ENCODE peak calls at places on chromosome 5, in six cellular contexts. G is stimulated activated CD8-positive, alpha-beta memory T cell treated with anti-CD3 and anti-CD28 coated beads, Interleukin-15, amount 100 ng/mL, for 24 hours; Q is HFFc6; S is activated CD8-positive, alpha-beta memory T cell treated with anti-CD3 and anti-CD28 coated beads, Interleukin-2, amount 50 U/mL, for 48 hours; A is stomach; P is NCI-H1436. F is an unnamed sample.

GRCh38 chr5:72021651-72022357 is 85.5 kb upstream of the MAP1B start:
- DNase-seq in G (no peak), Q (no peak), S (no peak), A (no peak), P (no peak), F (no peak)

GRCh38 chr5:136772541-136772940 is 407.2 kb upstream of the TRPC7 start:
- DNase-seq in G (no peak), Q (no peak), S (no peak), A (no peak), P (no peak), F (no peak)

GRCh38 chr5:151281001-151281639 is 22.4 kb downstream of the SLC36A3 start:
- DNase-seq in G (no peak), Q (peak), S (no peak), A (no peak), P (no peak), F (no peak)

GRCh38 chr5:102670224-102670836 is 84.8 kb upstream of the PAM start:
- DNase-seq in G (no peak), Q (no peak), S (no peak), A (no peak), P (no peak), F (peak)

GRCh38 chr5:126366199-126366560 is 57.0 kb upstream of the GRAMD2B start:
- DNase-seq in G (no peak), Q (no peak), S (no peak), A (no peak), P (no peak), F (no peak)

GRCh38 chr5:124053340-124053739 is 541.4 kb downstream of the CSNK1G3 start:
- DNase-seq in G (no peak), Q (no peak), S (no peak), A (no peak), P (no peak), F (peak)

GRCh38 chr5:167244583-167244982 is 1046.9 kb upstream of the WWC1 start:
- DNase-seq in G (no peak), Q (no peak), S (no peak), A (no peak), P (no peak), F (peak)

GRCh38 chr5:136518814-136519213 is 153.5 kb upstream of the TRPC7 start:
- DNase-seq in G (no peak), Q (peak), S (no peak), A (no peak), P (no peak), F (no peak)

GRCh38 chr5:104513194-104513602 is 950.6 kb upstream of the NUDT12 start:
- DNase-seq in G (no peak), Q (no peak), S (no peak), A (no peak), P (no peak), F (peak)

GRCh38 chr5:163504091-163504931 is 1.1 kb upstream of the MAT2B start:
- DNase-seq in G (no peak), Q (peak), S (peak), A (peak), P (peak), F (peak)

GRCh38 chr5:155239803-155240202 is 226.2 kb downstream of the KIF4B start:
- DNase-seq in G (no peak), Q (no peak), S (no peak), A (no peak), P (no peak), F (no peak)

GRCh38 chr5:173456751-173457171 is 128.5 kb upstream of the STC2 start:
- DNase-seq in G (no peak), Q (peak), S (no peak), A (no peak), P (no peak), F (peak)

GRCh38 chr5:67058998-67059746 is 137.4 kb downstream of the CD180 start:
- DNase-seq in G (no peak), Q (no peak), S (no peak), A (no peak), P (no peak), F (no peak)

GRCh38 chr5:163580516-163580915 is 75.1 kb downstream of the MAT2B start:
- DNase-seq in G (no peak), Q (no peak), S (no peak), A (no peak), P (no peak), F (no peak)

GRCh38 chr5:170749911-170750431 is 33.6 kb upstream of the GABRP start:
- DNase-seq in G (no peak), Q (no peak), S (no peak), A (peak), P (no peak), F (no peak)

GRCh38 chr5:126503602-126504104 is 80.4 kb downstream of the GRAMD2B start:
- DNase-seq in G (no peak), Q (no peak), S (no peak), A (no peak), P (no peak), F (peak)

GRCh38 chr5:109920736-109921135 is 231.0 kb downstream of the MAN2A1 start:
- DNase-seq in G (no peak), Q (no peak), S (no peak), A (no peak), P (no peak), F (no peak)

GRCh38 chr5:111626473-111627166 is 114.3 kb upstream of the STARD4 start:
- DNase-seq in G (no peak), Q (no peak), S (no peak), A (no peak), P (no peak), F (no peak)

GRCh38 chr5:56050566-56051292 is 56.0 kb upstream of the IL6ST start:
- DNase-seq in G (no peak), Q (no peak), S (peak), A (no peak), P (no peak), F (no peak)

GRCh38 chr5:64790210-64790609 is 21.5 kb downstream of the CWC27 start:
- DNase-seq in G (no peak), Q (peak), S (no peak), A (no peak), P (no peak), F (no peak)

GRCh38 chr5:115963566-115963965 is 1.3 kb downstream of the LVRN start:
- DNase-seq in G (no peak), Q (no peak), S (no peak), A (no peak), P (no peak), F (no peak)

GRCh38 chr5:107403561-107403960 is 267.2 kb downstream of the EFNA5 start:
- DNase-seq in G (no peak), Q (no peak), S (no peak), A (no peak), P (no peak), F (no peak)

GRCh38 chr5:177311723-177312648 is at the start of gene MXD3:
- DNase-seq in G (peak), Q (peak), S (peak), A (peak), P (peak), F (peak)

GRCh38 chr5:39709032-39709431 is 284.3 kb upstream of the DAB2 start:
- DNase-seq in G (no peak), Q (no peak), S (no peak), A (no peak), P (no peak), F (no peak)

GRCh38 chr5:117143381-117143780 is 568.8 kb upstream of the SEMA6A start:
- DNase-seq in G (no peak), Q (no peak), S (no peak), A (no peak), P (no peak), F (no peak)

GRCh38 chr5:50751064-50751657 is 84.7 kb downstream of the PARP8 start:
- DNase-seq in G (no peak), Q (peak), S (no peak), A (no peak), P (peak), F (peak)

GRCh38 chr5:115601709-115602584 is at the start of gene TICAM2:
- DNase-seq in G (peak), Q (peak), S (peak), A (peak), P (no peak), F (peak)

GRCh38 chr5:88785396-88786216 is 97.4 kb downstream of the MEF2C start:
- DNase-seq in G (no peak), Q (peak), S (no peak), A (no peak), P (no peak), F (peak)

GRCh38 chr5:35926389-35927051 is 11.9 kb downstream of the CAPSL start:
- DNase-seq in G (no peak), Q (peak), S (no peak), A (peak), P (peak), F (peak)

GRCh38 chr5:73253047-73253660 is 80.2 kb downstream of the TMEM174 start:
- DNase-seq in G (no peak), Q (no peak), S (no peak), A (no peak), P (no peak), F (no peak)

GRCh38 chr5:127930311-127930710 is 153.3 kb upstream of the SLC12A2 start:
- DNase-seq in G (no peak), Q (peak), S (no peak), A (peak), P (no peak), F (peak)

GRCh38 chr5:112878760-112879159 is 17.7 kb downstream of the SRP19 start:
- DNase-seq in G (no peak), Q (no peak), S (no peak), A (no peak), P (no peak), F (no peak)

GRCh38 chr5:24909210-24909609 is 264.4 kb upstream of the CDH10 start:
- DNase-seq in G (no peak), Q (no peak), S (no peak), A (no peak), P (no peak), F (no peak)

GRCh38 chr5:95921501-95921900 is 40.1 kb downstream of the ELL2 start:
- DNase-seq in G (no peak), Q (no peak), S (no peak), A (no peak), P (no peak), F (no peak)

F was measured in brain microvascular endothelial cell.